ENCODE peak calls at places on chromosomes 3 and 15, in eight cellular contexts. One of them, this sample, is unnamed. For H3K36me3, the result is how much of the 10 kb centered on the place peaks cover.

GRCh38 chr3:78887608-78888011 is 880.2 kb downstream of the ROBO1 start:
- DNase-seq in IMR-90: peak
- DNase-seq in transverse colon: no peak
- DNase-seq in endothelial cell of umbilical vein: no peak
- DNase-seq in heart left ventricle: no peak
- DNase-seq in spleen: no peak
- DNase-seq in uterus: no peak
- DNase-seq in body of pancreas: no peak
- DNase-seq in this sample: no peak

GRCh38 chr3:184172681-184173373 is 1.8 kb upstream of the AP2M1 start:
- DNase-seq in body of pancreas: peak
- DNase-seq in transverse colon: no peak
- DNase-seq in spleen: no peak
- DNase-seq in uterus: no peak
- DNase-seq in heart left ventricle: peak
- DNase-seq in endothelial cell of umbilical vein: peak
- DNase-seq in IMR-90: peak
- DNase-seq in this sample: no peak

GRCh38 chr3:101567528-101568317 is 6.1 kb downstream of the TRMT10C start:
- DNase-seq in body of pancreas: no peak
- DNase-seq in heart left ventricle: no peak
- DNase-seq in spleen: no peak
- DNase-seq in endothelial cell of umbilical vein: no peak
- DNase-seq in IMR-90: peak
- DNase-seq in uterus: no peak
- DNase-seq in transverse colon: no peak
- DNase-seq in this sample: no peak

GRCh38 chr3:59535791-59536221 is 486.0 kb upstream of the CFAP20DC start:
- DNase-seq in spleen: no peak
- DNase-seq in IMR-90: peak
- DNase-seq in heart left ventricle: no peak
- DNase-seq in uterus: no peak
- DNase-seq in endothelial cell of umbilical vein: no peak
- DNase-seq in transverse colon: no peak
- DNase-seq in body of pancreas: no peak
- DNase-seq in this sample: no peak

GRCh38 chr3:44516230-44516629 is 38.8 kb upstream of the ZNF445 start:
- DNase-seq in IMR-90: no peak
- DNase-seq in spleen: no peak
- DNase-seq in uterus: no peak
- DNase-seq in endothelial cell of umbilical vein: no peak
- DNase-seq in body of pancreas: no peak
- DNase-seq in transverse colon: no peak
- DNase-seq in heart left ventricle: no peak
- DNase-seq in this sample: no peak

GRCh38 chr3:141955163-141955562 is 78.7 kb downstream of the ATP1B3 start:
- DNase-seq in uterus: no peak
- DNase-seq in heart left ventricle: no peak
- DNase-seq in transverse colon: no peak
- DNase-seq in IMR-90: peak
- DNase-seq in spleen: no peak
- DNase-seq in endothelial cell of umbilical vein: no peak
- DNase-seq in body of pancreas: no peak
- DNase-seq in this sample: no peak

GRCh38 chr3:53045784-53046170 is at the start of gene SFMBT1:
- DNase-seq in body of pancreas: peak
- DNase-seq in heart left ventricle: peak
- DNase-seq in transverse colon: peak
- DNase-seq in spleen: peak
- DNase-seq in uterus: peak
- DNase-seq in IMR-90: peak
- DNase-seq in endothelial cell of umbilical vein: peak
- DNase-seq in this sample: peak

GRCh38 chr15:60649845-60650548 is 171.1 kb upstream of the ICE2 start:
- DNase-seq in spleen: no peak
- DNase-seq in endothelial cell of umbilical vein: no peak
- DNase-seq in IMR-90: peak
- DNase-seq in body of pancreas: no peak
- DNase-seq in heart left ventricle: no peak
- DNase-seq in transverse colon: peak
- DNase-seq in uterus: no peak
- DNase-seq in this sample: no peak

GRCh38 chr3:124467980-124468902 is 262.0 kb upstream of the UMPS start:
- DNase-seq in endothelial cell of umbilical vein: peak
- DNase-seq in transverse colon: peak
- DNase-seq in heart left ventricle: peak
- DNase-seq in spleen: no peak
- DNase-seq in body of pancreas: peak
- DNase-seq in uterus: peak
- DNase-seq in IMR-90: peak
- DNase-seq in this sample: peak

GRCh38 chr15:39451121-39451698 is 129.7 kb upstream of the THBS1 start:
- DNase-seq in heart left ventricle: no peak
- DNase-seq in IMR-90: peak
- DNase-seq in body of pancreas: no peak
- DNase-seq in spleen: no peak
- DNase-seq in uterus: no peak
- DNase-seq in endothelial cell of umbilical vein: no peak
- DNase-seq in transverse colon: peak
- DNase-seq in this sample: no peak

GRCh38 chr3:51961607-51962569 is 5.4 kb downstream of the PCBP4 start:
- DNase-seq in heart left ventricle: peak
- DNase-seq in uterus: no peak
- DNase-seq in spleen: no peak
- DNase-seq in endothelial cell of umbilical vein: no peak
- DNase-seq in IMR-90: no peak
- DNase-seq in transverse colon: no peak
- DNase-seq in body of pancreas: peak
- DNase-seq in this sample: no peak
- H3K36me3 ChIP-seq in heart left ventricle: under half
- H3K36me3 ChIP-seq in uterus: under half
- H3K36me3 ChIP-seq in spleen: under half
- H3K36me3 ChIP-seq in endothelial cell of umbilical vein: under half
- H3K36me3 ChIP-seq in IMR-90: under half
- H3K36me3 ChIP-seq in transverse colon: under half
- H3K36me3 ChIP-seq in body of pancreas: under half
- H3K36me3 ChIP-seq in this sample: under half

DNA sequence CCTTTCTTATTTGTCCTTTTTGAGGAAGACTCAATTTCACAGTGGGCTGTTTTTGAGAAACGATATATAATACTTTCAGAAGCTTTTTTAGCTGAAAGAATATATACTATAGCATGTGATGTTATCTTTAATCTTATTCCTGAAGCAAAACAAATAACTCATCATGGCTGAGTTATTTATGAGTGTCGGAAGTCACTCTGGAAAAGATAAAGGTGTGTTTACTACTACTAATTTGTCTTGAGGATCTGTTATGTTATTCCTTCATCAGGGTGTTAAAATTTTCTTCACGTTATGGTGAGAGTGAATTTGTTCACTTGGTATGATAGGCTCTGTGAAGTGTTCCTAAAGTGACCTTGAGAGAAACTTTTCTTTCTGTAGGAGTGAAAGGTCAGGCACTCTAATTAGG is 4.7 kb downstream of the TCF12 start:
- DNase-seq in transverse colon: no peak
- DNase-seq in endothelial cell of umbilical vein: peak
- DNase-seq in heart left ventricle: no peak
- DNase-seq in uterus: no peak
- DNase-seq in IMR-90: no peak
- DNase-seq in spleen: no peak
- DNase-seq in body of pancreas: no peak
- DNase-seq in this sample: no peak
- H3K4me3 ChIP-seq in transverse colon: no peak
- H3K4me3 ChIP-seq in endothelial cell of umbilical vein: no peak
- H3K4me3 ChIP-seq in heart left ventricle: no peak
- H3K4me3 ChIP-seq in uterus: no peak
- H3K4me3 ChIP-seq in IMR-90: no peak
- H3K4me3 ChIP-seq in spleen: no peak
- H3K4me3 ChIP-seq in body of pancreas: no peak
- H3K4me3 ChIP-seq in this sample: no peak

DNA sequence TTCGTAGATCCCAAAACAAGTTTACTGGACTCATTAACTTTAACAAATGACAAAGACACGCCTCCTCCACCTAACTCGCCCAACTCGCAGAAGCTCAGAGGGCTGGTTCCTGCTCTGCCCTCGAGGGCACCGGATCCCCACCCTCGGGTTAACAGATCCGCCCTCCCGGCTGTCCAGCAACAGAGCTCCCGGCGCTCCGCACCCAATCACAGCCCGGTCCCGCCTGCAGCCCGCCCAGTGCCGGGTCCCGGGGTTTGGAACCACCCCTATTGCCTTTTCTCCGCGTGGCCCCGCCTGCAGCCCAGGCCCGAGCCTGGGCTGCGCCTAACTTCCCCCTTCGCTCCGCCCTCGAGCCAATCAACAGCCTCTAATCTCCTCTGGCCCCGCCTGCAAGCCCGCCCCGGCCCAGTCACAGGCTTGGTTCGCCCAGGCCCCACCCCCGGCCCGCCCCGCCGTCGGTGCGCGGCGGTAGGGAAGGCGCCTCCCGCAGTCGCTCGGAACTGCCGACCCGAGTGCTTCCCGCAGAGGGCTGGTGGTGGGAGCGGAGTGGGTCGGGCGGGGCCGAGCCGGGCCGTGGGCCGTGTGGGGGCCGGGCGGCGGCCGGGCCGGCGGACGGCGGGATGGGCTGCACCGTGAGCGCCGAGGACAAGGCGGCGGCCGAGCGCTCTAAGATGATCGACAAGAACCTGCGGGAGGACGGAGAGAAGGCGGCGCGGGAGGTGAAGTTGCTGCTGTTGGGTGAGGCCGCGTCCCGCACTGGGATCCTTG is at the start of gene GNAI2:
- DNase-seq in spleen: peak
- DNase-seq in transverse colon: peak
- DNase-seq in heart left ventricle: peak
- DNase-seq in endothelial cell of umbilical vein: peak
- DNase-seq in uterus: peak
- DNase-seq in IMR-90: peak
- DNase-seq in body of pancreas: peak
- DNase-seq in this sample: peak
- TF ChIP-seq POLR2A in spleen: peak
- TF ChIP-seq POLR2A in transverse colon: peak
- TF ChIP-seq POLR2A in heart left ventricle: peak
- TF ChIP-seq POLR2A in endothelial cell of umbilical vein: peak
- TF ChIP-seq POLR2A in uterus: peak
- TF ChIP-seq POLR2A in IMR-90: peak
- TF ChIP-seq POLR2A in body of pancreas: peak
- TF ChIP-seq POLR2A in this sample: peak

GRCh38 chr3:12496453-12496761 is 12.1 kb downstream of the TSEN2 start:
- DNase-seq in spleen: no peak
- DNase-seq in transverse colon: no peak
- DNase-seq in endothelial cell of umbilical vein: no peak
- DNase-seq in IMR-90: no peak
- DNase-seq in heart left ventricle: no peak
- DNase-seq in body of pancreas: no peak
- DNase-seq in uterus: no peak
- DNase-seq in this sample: no peak
- H3K36me3 ChIP-seq in spleen: half or more
- H3K36me3 ChIP-seq in transverse colon: under half
- H3K36me3 ChIP-seq in endothelial cell of umbilical vein: under half
- H3K36me3 ChIP-seq in IMR-90: under half
- H3K36me3 ChIP-seq in heart left ventricle: half or more
- H3K36me3 ChIP-seq in body of pancreas: under half
- H3K36me3 ChIP-seq in uterus: under half
- H3K36me3 ChIP-seq in this sample: under half

This sample was measured in adrenal gland.